ENCODE peak calls at places on chromosomes 12 and 14, in seven cellular contexts. H is psoas muscle, Q is HepG2, X is fibroblast of the aortic adventitia, U is cardiac fibroblast, M is GM12865, F is HL-60. D is an unnamed sample.
A peak's percentile ranks its signal among the peaks of the same experiment; 100 is the strongest.

GRCh38 chr14:89618821-89619551 is 202.0 kb upstream of the FOXN3 start:
- DNase-seq in H (peak; percentile 88), Q (peak; percentile 12), X (peak; percentile 57), U (peak; percentile 57), M (peak; percentile 84), F (peak; percentile 34), D (no peak)

GRCh38 chr12:90390947-90391346 is 564.0 kb downstream of the CCER1 start:
- DNase-seq in H (no peak), Q (no peak), X (peak; percentile 34), U (no peak), M (no peak), F (peak; percentile 8), D (no peak)

GRCh38 chr12:26853303-26854027 is 20.5 kb upstream of the ITPR2 start:
- DNase-seq in H (peak; percentile 76), Q (peak; percentile 58), X (peak; percentile 75), U (peak; percentile 72), M (peak; percentile 83), F (no peak), D (no peak)

GRCh38 chr14:24325963-24326362 is 8.9 kb downstream of the ADCY4 start:
- DNase-seq in H (no peak), Q (no peak), X (no peak), U (no peak), M (no peak), F (no peak), D (no peak)

GRCh38 chr12:132341318-132342050 is 12.1 kb upstream of the GALNT9 start:
- DNase-seq in H (no peak), Q (no peak), X (no peak), U (no peak), M (no peak), F (no peak), D (no peak)

GRCh38 chr12:14364583-14365271 is 755 bp upstream of the ATF7IP start:
- DNase-seq in H (no peak), Q (no peak), X (no peak), U (no peak), M (no peak), F (no peak), D (no peak)

GRCh38 chr12:10753066-10753465 is 29.9 kb upstream of the YBX3 start:
- DNase-seq in H (no peak), Q (no peak), X (peak; percentile 9), U (peak; percentile 77), M (no peak), F (no peak), D (peak; percentile 13)

GRCh38 chr14:81464253-81465001 is 64.3 kb upstream of the STON2 start:
- DNase-seq in H (no peak), Q (peak; percentile 53), X (peak; percentile 78), U (peak; percentile 77), M (peak; percentile 78), F (peak; percentile 26), D (peak; percentile 28)

GRCh38 chr14:68593806-68594536 is 198.9 kb downstream of the ZFP36L1 start:
- DNase-seq in H (no peak), Q (peak; percentile 46), X (no peak), U (no peak), M (no peak), F (no peak), D (no peak)

GRCh38 chr14:104726600-104727451 is 2.8 kb downstream of the ADSS1 start:
- DNase-seq in H (no peak), Q (peak; percentile 74), X (no peak), U (no peak), M (no peak), F (no peak), D (no peak)

GRCh38 chr12:42508913-42509312 is 80.6 kb downstream of the PRICKLE1 start:
- DNase-seq in H (no peak), Q (no peak), X (no peak), U (no peak), M (no peak), F (no peak), D (no peak)

GRCh38 chr14:24996930-24997329 is 53.0 kb downstream of the STXBP6 start:
- DNase-seq in H (no peak), Q (no peak), X (no peak), U (no peak), M (no peak), F (no peak), D (no peak)

GRCh38 chr14:105562713-105563346 is 36.4 kb downstream of the TMEM121 start:
- DNase-seq in H (peak; percentile 2), Q (no peak), X (no peak), U (no peak), M (no peak), F (no peak), D (no peak)

GRCh38 chr14:64696355-64696844 is 7.8 kb upstream of the PLEKHG3 start:
- DNase-seq in H (no peak), Q (no peak), X (no peak), U (no peak), M (no peak), F (no peak), D (no peak)

GRCh38 chr12:111029732-111030131 is 109.4 kb upstream of the MYL2 start:
- DNase-seq in H (no peak), Q (no peak), X (no peak), U (no peak), M (no peak), F (no peak), D (no peak)

GRCh38 chr12:75086086-75087038 is 123.3 kb downstream of the KCNC2 start:
- DNase-seq in H (no peak), Q (no peak), X (peak; percentile 75), U (peak; percentile 8), M (no peak), F (no peak), D (peak; percentile 39)

GRCh38 chr14:96091149-96091693 is 52.1 kb downstream of the C14orf132 start:
- DNase-seq in H (peak; percentile 35), Q (no peak), X (no peak), U (no peak), M (no peak), F (no peak), D (no peak)

GRCh38 chr14:104343690-104344640 is 205.6 kb downstream of the KIF26A start:
- DNase-seq in H (no peak), Q (no peak), X (no peak), U (no peak), M (no peak), F (no peak), D (no peak)

GRCh38 chr12:93317227-93317626 is 60.5 kb upstream of the NUDT4 start:
- DNase-seq in H (no peak), Q (peak; percentile 84), X (no peak), U (no peak), M (no peak), F (peak; percentile 4), D (no peak)

GRCh38 chr14:89578048-89578619 is 161.1 kb upstream of the FOXN3 start:
- DNase-seq in H (no peak), Q (no peak), X (peak; percentile 25), U (peak; percentile 34), M (no peak), F (no peak), D (no peak)

GRCh38 chr12:42807766-42808165 is 218.2 kb upstream of the PRICKLE1 start:
- DNase-seq in H (no peak), Q (no peak), X (no peak), U (no peak), M (no peak), F (no peak), D (no peak)

GRCh38 chr14:45095143-45095542 is 11.2 kb downstream of the PRPF39 start:
- DNase-seq in H (no peak), Q (no peak), X (no peak), U (no peak), M (peak; percentile 38), F (no peak), D (no peak)

GRCh38 chr12:48981757-48982157 is 3.6 kb downstream of the WNT1 start:
- DNase-seq in H (peak; percentile 50), Q (no peak), X (no peak), U (no peak), M (no peak), F (no peak), D (no peak)

GRCh38 chr12:48980389-48980952 is 2.3 kb downstream of the WNT1 start:
- DNase-seq in H (peak; percentile 64), Q (no peak), X (no peak), U (no peak), M (no peak), F (no peak), D (no peak)

GRCh38 chr12:48982397-48983080 is 4.4 kb downstream of the WNT1 start:
- DNase-seq in H (no peak), Q (no peak), X (no peak), U (no peak), M (no peak), F (no peak), D (no peak)

GRCh38 chr12:48979602-48980388 is 1.7 kb downstream of the WNT1 start:
- DNase-seq in H (peak; percentile 68), Q (no peak), X (no peak), U (no peak), M (peak; percentile 44), F (no peak), D (no peak)

GRCh38 chr12:48980953-48981756 is 3.0 kb downstream of the WNT1 start:
- DNase-seq in H (peak; percentile 63), Q (no peak), X (no peak), U (no peak), M (no peak), F (no peak), D (no peak)
- H3K4me3 ChIP-seq in H (peak overlapping the region; percentile 54), Q (peak overlapping the region; percentile 69), X (no peak overlapping the region), U (no peak overlapping the region), M (no peak overlapping the region), F (peak overlapping the region; percentile 2), D (no peak overlapping the region)

GRCh38 chr14:37197421-37198272 is at the start of gene MIPOL1:
- DNase-seq in H (peak; percentile 93), Q (peak; percentile 79), X (peak; percentile 86), U (peak; percentile 86), M (no peak), F (no peak), D (peak; percentile 64)
- TF ChIP-seq CTCF in H (peak; percentile 33), Q (peak; percentile 77), X (peak; percentile 35), U (peak; percentile 28), M (no peak), F (no peak), D (peak; percentile 43)

GRCh38 chr12:109639473-109639872 is 65.9 kb downstream of the MVK start:
- DNase-seq in H (no peak), Q (no peak), X (no peak), U (no peak), M (no peak), F (no peak), D (no peak)
- H3K4me3 ChIP-seq in H (no peak overlapping the region), Q (no peak overlapping the region), X (no peak overlapping the region), U (no peak overlapping the region), M (no peak overlapping the region), F (no peak overlapping the region), D (no peak overlapping the region)

GRCh38 chr12:76879710-76880025 is 849 bp upstream of the CSRP2 start:
- DNase-seq in H (no peak), Q (no peak), X (no peak), U (no peak), M (no peak), F (no peak), D (no peak)

GRCh38 chr12:76876696-76877229 is 2.1 kb downstream of the CSRP2 start:
- DNase-seq in H (no peak), Q (no peak), X (no peak), U (no peak), M (no peak), F (no peak), D (no peak)

GRCh38 chr12:76878899-76879709 is at the start of gene CSRP2:
- DNase-seq in H (peak; percentile 91), Q (peak; percentile 79), X (peak; percentile 74), U (peak; percentile 74), M (peak; percentile 78), F (peak; percentile 23), D (peak; percentile 66)

GRCh38 chr12:76880156-76881023 is 1.6 kb upstream of the CSRP2 start:
- DNase-seq in H (no peak), Q (peak; percentile 21), X (peak; percentile 27), U (no peak), M (no peak), F (no peak), D (no peak)

GRCh38 chr12:76878045-76878898 is 547 bp downstream of the CSRP2 start:
- DNase-seq in H (peak; percentile 47), Q (peak; percentile 23), X (no peak), U (no peak), M (peak; percentile 22), F (no peak), D (no peak)
- TF ChIP-seq CTCF in H (no peak), Q (peak; percentile 18), X (peak; percentile 25), U (peak; percentile 13), M (peak; percentile 20), F (no peak), D (peak; percentile 19)